ENCODE peak calls at places on chromosomes 16 and 17, in seven cellular contexts. One of them, this sample, is unnamed.

GRCh38 chr17:68491864-68492263 is 20.4 kb upstream of the PRKAR1A start:
- DNase-seq in CD8-positive, alpha-beta T cell: no peak
- DNase-seq in heart right ventricle: peak
- DNase-seq in CD4-positive, alpha-beta T cell: no peak
- DNase-seq in IMR-90: no peak
- DNase-seq in SJSA1: no peak
- DNase-seq in kidney: no peak
- DNase-seq in this sample: no peak

GRCh38 chr17:34519286-34519685 is 60.1 kb upstream of the TMEM132E start:
- DNase-seq in CD8-positive, alpha-beta T cell: no peak
- DNase-seq in heart right ventricle: no peak
- DNase-seq in CD4-positive, alpha-beta T cell: no peak
- DNase-seq in IMR-90: no peak
- DNase-seq in SJSA1: no peak
- DNase-seq in kidney: no peak
- DNase-seq in this sample: no peak

GRCh38 chr16:85396879-85397871 is 215.9 kb upstream of the GSE1 start:
- DNase-seq in CD8-positive, alpha-beta T cell: no peak
- DNase-seq in heart right ventricle: no peak
- DNase-seq in CD4-positive, alpha-beta T cell: no peak
- DNase-seq in IMR-90: no peak
- DNase-seq in SJSA1: peak
- DNase-seq in kidney: peak
- DNase-seq in this sample: no peak

GRCh38 chr17:10295728-10296343 is 77.0 kb downstream of the MYH13 start:
- DNase-seq in CD8-positive, alpha-beta T cell: no peak
- DNase-seq in heart right ventricle: peak
- DNase-seq in CD4-positive, alpha-beta T cell: no peak
- DNase-seq in IMR-90: peak
- DNase-seq in SJSA1: no peak
- DNase-seq in kidney: no peak
- DNase-seq in this sample: no peak

GRCh38 chr17:82461827-82462524 is 3.4 kb downstream of the NARF start:
- DNase-seq in CD8-positive, alpha-beta T cell: no peak
- DNase-seq in heart right ventricle: no peak
- DNase-seq in CD4-positive, alpha-beta T cell: no peak
- DNase-seq in IMR-90: no peak
- DNase-seq in SJSA1: no peak
- DNase-seq in kidney: peak
- DNase-seq in this sample: no peak

GRCh38 chr17:36675250-36675649 is 73.9 kb downstream of the MRM1 start:
- DNase-seq in CD8-positive, alpha-beta T cell: no peak
- DNase-seq in heart right ventricle: no peak
- DNase-seq in CD4-positive, alpha-beta T cell: no peak
- DNase-seq in IMR-90: no peak
- DNase-seq in SJSA1: no peak
- DNase-seq in kidney: no peak
- DNase-seq in this sample: no peak

GRCh38 chr16:57525761-57526160 is 10.6 kb downstream of the CCDC102A start:
- DNase-seq in CD8-positive, alpha-beta T cell: no peak
- DNase-seq in heart right ventricle: no peak
- DNase-seq in CD4-positive, alpha-beta T cell: no peak
- DNase-seq in IMR-90: no peak
- DNase-seq in SJSA1: no peak
- DNase-seq in kidney: no peak
- DNase-seq in this sample: no peak

GRCh38 chr16:58026705-58027340 is 1.3 kb downstream of the MMP15 start:
- DNase-seq in CD8-positive, alpha-beta T cell: no peak
- DNase-seq in heart right ventricle: no peak
- DNase-seq in CD4-positive, alpha-beta T cell: no peak
- DNase-seq in IMR-90: no peak
- DNase-seq in SJSA1: no peak
- DNase-seq in kidney: peak
- DNase-seq in this sample: no peak

GRCh38 chr17:17120716-17121115 is 78.5 kb downstream of the MPRIP start:
- DNase-seq in CD8-positive, alpha-beta T cell: no peak
- DNase-seq in heart right ventricle: no peak
- DNase-seq in CD4-positive, alpha-beta T cell: no peak
- DNase-seq in IMR-90: no peak
- DNase-seq in SJSA1: no peak
- DNase-seq in kidney: no peak
- DNase-seq in this sample: no peak

DNA sequence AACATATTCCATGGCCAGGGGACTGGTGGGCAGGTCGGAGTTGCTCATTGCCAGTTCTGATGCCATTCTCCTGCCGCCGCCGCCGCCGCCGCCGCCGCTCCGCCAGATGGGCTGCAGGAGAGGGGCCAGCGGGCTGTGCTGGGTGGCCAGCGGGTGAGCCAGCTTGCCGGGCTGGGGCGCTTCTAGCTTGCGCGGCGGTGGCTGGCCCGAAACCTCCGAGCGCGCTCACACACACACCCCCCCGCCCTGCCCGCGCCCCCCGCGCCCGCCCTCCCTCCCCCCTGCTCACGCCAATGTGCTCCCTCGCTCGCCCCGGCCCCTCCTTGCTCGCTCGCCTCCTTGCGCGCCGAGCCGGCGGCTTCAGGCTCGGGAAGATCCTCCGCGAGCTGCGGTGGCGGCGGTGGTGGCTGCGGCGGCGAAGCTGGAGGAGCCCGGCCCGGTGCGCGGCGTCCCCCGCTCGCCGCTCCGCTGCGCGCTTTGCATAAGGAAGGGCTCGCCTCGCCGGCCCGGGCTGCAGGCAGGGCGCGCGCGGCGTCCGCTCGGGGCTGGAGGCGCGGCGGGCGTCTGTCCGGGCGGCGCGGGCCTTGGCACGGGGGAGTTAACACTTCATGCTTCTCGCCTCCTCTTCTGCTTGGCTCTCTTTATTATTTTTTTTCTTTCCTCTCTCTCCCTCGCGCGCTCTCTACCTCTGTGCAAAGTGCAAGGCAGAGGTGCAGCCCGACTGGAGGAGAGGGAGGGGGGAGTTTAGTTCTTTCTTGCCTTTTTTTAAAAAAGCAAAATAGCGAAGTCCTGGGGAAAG is 501 bp downstream of the MAF start:
- DNase-seq in CD8-positive, alpha-beta T cell: no peak
- DNase-seq in heart right ventricle: peak
- DNase-seq in CD4-positive, alpha-beta T cell: peak
- DNase-seq in IMR-90: no peak
- DNase-seq in SJSA1: peak
- DNase-seq in kidney: peak
- DNase-seq in this sample: no peak
- H3K27ac ChIP-seq in CD8-positive, alpha-beta T cell: peak
- H3K27ac ChIP-seq in heart right ventricle: peak
- H3K27ac ChIP-seq in CD4-positive, alpha-beta T cell: peak
- H3K27ac ChIP-seq in IMR-90: no peak
- H3K27ac ChIP-seq in SJSA1: no peak
- H3K27ac ChIP-seq in kidney: peak
- H3K27ac ChIP-seq in this sample: peak

DNA sequence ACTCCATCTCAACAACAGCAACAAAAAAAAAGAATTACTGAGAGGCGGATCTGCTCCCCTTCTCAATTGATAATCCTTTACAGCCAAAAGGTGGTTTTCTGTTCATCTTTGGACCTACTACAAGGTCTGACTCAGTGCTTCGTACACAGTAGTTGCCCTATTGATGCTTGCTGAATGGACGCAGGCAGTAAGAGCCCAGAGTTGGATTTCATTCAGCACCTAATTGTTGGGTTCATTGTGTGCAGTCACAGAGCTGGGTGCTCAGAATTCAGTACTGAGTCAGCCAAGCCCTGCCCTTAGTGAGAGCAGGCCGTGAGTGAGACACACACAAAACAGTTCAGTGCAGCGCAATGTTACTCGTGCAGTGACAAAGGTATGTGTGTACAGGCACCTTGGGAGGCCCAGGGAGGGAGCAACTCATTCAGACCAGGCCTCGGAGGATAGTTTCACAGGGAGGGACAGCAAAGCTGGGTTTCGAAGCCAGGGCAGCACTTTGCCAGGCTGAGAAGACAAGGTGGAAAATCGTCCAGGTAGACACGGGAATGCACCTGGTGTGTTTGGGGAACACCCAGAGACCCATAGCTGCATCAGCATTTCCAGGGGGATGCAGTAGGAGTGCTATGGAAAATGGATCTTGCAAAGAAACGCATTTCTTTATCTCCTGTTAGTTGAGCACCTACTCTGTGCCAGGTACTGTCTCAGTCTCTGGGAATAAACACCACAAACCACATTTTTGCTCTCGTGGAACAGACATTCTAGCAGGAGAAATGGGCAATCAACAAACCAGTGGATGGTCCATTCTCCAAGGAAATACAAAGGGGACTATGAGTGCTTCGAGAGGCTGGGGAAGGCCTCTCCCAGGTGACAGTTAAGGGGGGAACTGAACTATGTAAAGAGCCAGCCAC is 18.1 kb upstream of the KRT17 start:
- DNase-seq in CD8-positive, alpha-beta T cell: no peak
- DNase-seq in heart right ventricle: no peak
- DNase-seq in CD4-positive, alpha-beta T cell: no peak
- DNase-seq in IMR-90: no peak
- DNase-seq in SJSA1: no peak
- DNase-seq in kidney: no peak
- DNase-seq in this sample: no peak
- H3K27ac ChIP-seq in CD8-positive, alpha-beta T cell: no peak
- H3K27ac ChIP-seq in heart right ventricle: no peak
- H3K27ac ChIP-seq in CD4-positive, alpha-beta T cell: no peak
- H3K27ac ChIP-seq in IMR-90: no peak
- H3K27ac ChIP-seq in SJSA1: no peak
- H3K27ac ChIP-seq in kidney: no peak
- H3K27ac ChIP-seq in this sample: no peak

GRCh38 chr16:82652826-82653225 is 26.1 kb downstream of the CDH13 start:
- DNase-seq in CD8-positive, alpha-beta T cell: no peak
- DNase-seq in heart right ventricle: no peak
- DNase-seq in CD4-positive, alpha-beta T cell: no peak
- DNase-seq in IMR-90: no peak
- DNase-seq in SJSA1: no peak
- DNase-seq in kidney: no peak
- DNase-seq in this sample: no peak
- H3K27ac ChIP-seq in CD8-positive, alpha-beta T cell: no peak
- H3K27ac ChIP-seq in heart right ventricle: no peak
- H3K27ac ChIP-seq in CD4-positive, alpha-beta T cell: peak
- H3K27ac ChIP-seq in IMR-90: peak
- H3K27ac ChIP-seq in SJSA1: peak
- H3K27ac ChIP-seq in kidney: no peak
- H3K27ac ChIP-seq in this sample: no peak

GRCh38 chr16:16064874-16065384 is 115.5 kb downstream of the ABCC1 start:
- DNase-seq in CD8-positive, alpha-beta T cell: no peak
- DNase-seq in heart right ventricle: no peak
- DNase-seq in CD4-positive, alpha-beta T cell: no peak
- DNase-seq in IMR-90: no peak
- DNase-seq in SJSA1: no peak
- DNase-seq in kidney: no peak
- DNase-seq in this sample: no peak

GRCh38 chr16:16063685-16064084 is 114.3 kb downstream of the ABCC1 start:
- DNase-seq in CD8-positive, alpha-beta T cell: no peak
- DNase-seq in heart right ventricle: no peak
- DNase-seq in CD4-positive, alpha-beta T cell: no peak
- DNase-seq in IMR-90: no peak
- DNase-seq in SJSA1: no peak
- DNase-seq in kidney: no peak
- DNase-seq in this sample: no peak

GRCh38 chr16:16071631-16072244 is 122.3 kb downstream of the ABCC1 start:
- DNase-seq in CD8-positive, alpha-beta T cell: no peak
- DNase-seq in heart right ventricle: peak
- DNase-seq in CD4-positive, alpha-beta T cell: no peak
- DNase-seq in IMR-90: peak
- DNase-seq in SJSA1: no peak
- DNase-seq in kidney: no peak
- DNase-seq in this sample: no peak

GRCh38 chr16:16062023-16062932 is 112.9 kb downstream of the ABCC1 start:
- DNase-seq in CD8-positive, alpha-beta T cell: no peak
- DNase-seq in heart right ventricle: no peak
- DNase-seq in CD4-positive, alpha-beta T cell: no peak
- DNase-seq in IMR-90: no peak
- DNase-seq in SJSA1: no peak
- DNase-seq in kidney: no peak
- DNase-seq in this sample: no peak

DNA sequence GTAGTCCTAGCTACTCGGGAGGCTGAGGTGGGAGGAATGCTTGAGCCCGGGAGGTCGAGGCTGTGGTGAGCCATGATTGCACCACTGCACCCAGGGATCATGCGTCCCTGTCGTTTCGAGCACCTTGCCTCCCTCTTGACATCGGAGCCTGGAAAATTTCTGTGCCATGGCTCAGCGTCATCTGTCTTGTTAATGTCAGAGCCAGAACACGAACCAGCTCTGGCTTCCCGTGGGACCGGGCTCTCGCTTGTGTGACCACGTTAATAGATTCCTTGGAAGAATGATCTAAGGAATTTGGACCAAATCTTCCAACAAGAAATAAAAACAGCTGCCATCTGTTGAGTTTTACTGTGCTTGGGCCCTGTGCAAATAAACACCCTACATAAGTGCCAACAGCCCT is 117.7 kb downstream of the ABCC1 start:
- DNase-seq in CD8-positive, alpha-beta T cell: no peak
- DNase-seq in heart right ventricle: peak
- DNase-seq in CD4-positive, alpha-beta T cell: no peak
- DNase-seq in IMR-90: peak
- DNase-seq in SJSA1: no peak
- DNase-seq in kidney: peak
- DNase-seq in this sample: no peak
- H3K27ac ChIP-seq in CD8-positive, alpha-beta T cell: no peak
- H3K27ac ChIP-seq in heart right ventricle: no peak
- H3K27ac ChIP-seq in CD4-positive, alpha-beta T cell: no peak
- H3K27ac ChIP-seq in IMR-90: no peak
- H3K27ac ChIP-seq in SJSA1: no peak
- H3K27ac ChIP-seq in kidney: no peak
- H3K27ac ChIP-seq in this sample: no peak

GRCh38 chr16:11614587-11615175 is 28.0 kb upstream of the LITAF start:
- DNase-seq in CD8-positive, alpha-beta T cell: no peak
- DNase-seq in heart right ventricle: no peak
- DNase-seq in CD4-positive, alpha-beta T cell: no peak
- DNase-seq in IMR-90: no peak
- DNase-seq in SJSA1: no peak
- DNase-seq in kidney: peak
- DNase-seq in this sample: peak
- H3K27ac ChIP-seq in CD8-positive, alpha-beta T cell: no peak
- H3K27ac ChIP-seq in heart right ventricle: no peak
- H3K27ac ChIP-seq in CD4-positive, alpha-beta T cell: no peak
- H3K27ac ChIP-seq in IMR-90: no peak
- H3K27ac ChIP-seq in SJSA1: peak
- H3K27ac ChIP-seq in kidney: no peak
- H3K27ac ChIP-seq in this sample: no peak

DNA sequence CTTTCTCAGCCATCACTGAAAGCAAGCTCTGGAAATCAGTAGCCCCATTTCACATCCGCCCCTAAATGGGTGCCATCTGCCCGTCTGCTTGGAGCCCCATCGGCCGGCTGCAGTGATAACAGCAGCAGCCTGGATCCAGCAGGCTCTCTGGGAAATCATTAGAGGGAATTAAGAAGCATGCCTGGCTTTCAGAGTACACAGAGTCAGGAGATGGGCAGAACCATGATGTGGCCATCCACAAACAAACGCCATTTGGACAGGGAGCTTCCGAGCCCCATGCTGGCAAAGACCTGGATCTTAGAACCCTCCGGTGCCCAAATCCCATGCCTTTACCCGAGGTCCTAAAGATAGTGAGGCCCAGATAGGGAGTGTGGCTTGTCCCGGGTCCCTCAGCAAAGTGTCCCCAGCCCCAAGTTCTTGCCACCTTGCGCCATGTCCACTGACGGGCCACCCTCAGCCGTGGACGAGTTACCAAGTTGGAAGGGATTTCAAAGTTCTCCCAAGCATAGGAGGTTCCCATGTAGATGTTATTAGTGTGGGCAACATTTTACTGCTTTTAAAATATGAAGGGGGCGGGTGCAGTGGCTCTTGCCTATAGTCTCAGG is 1.0 kb upstream of the LITAF start:
- DNase-seq in CD8-positive, alpha-beta T cell: no peak
- DNase-seq in heart right ventricle: no peak
- DNase-seq in CD4-positive, alpha-beta T cell: no peak
- DNase-seq in IMR-90: no peak
- DNase-seq in SJSA1: no peak
- DNase-seq in kidney: peak
- DNase-seq in this sample: no peak
- H3K27ac ChIP-seq in CD8-positive, alpha-beta T cell: peak
- H3K27ac ChIP-seq in heart right ventricle: no peak
- H3K27ac ChIP-seq in CD4-positive, alpha-beta T cell: peak
- H3K27ac ChIP-seq in IMR-90: peak
- H3K27ac ChIP-seq in SJSA1: peak
- H3K27ac ChIP-seq in kidney: peak
- H3K27ac ChIP-seq in this sample: peak